ENCODE peak calls at places on chromosomes 12 and 14, in seven cellular contexts. X is endothelial cell of umbilical vein, Q is suprapubic skin, M is prostate gland, B is transverse colon, K is H1, J is HCT116. L is an unnamed sample. For H3K27me3, the result is how much of the 10 kb centered on the place peaks cover.

GRCh38 chr12:21780786-21781185 is 6.3 kb upstream of the KCNJ8 start:
- DNase-seq in X (no peak), Q (no peak), M (no peak), B (no peak), K (no peak), J (no peak), L (no peak)

GRCh38 chr12:124608451-124608870 is 41.0 kb upstream of the NCOR2 start:
- DNase-seq in X (no peak), Q (no peak), M (no peak), B (peak), K (no peak), J (no peak), L (no peak)

GRCh38 chr12:117030187-117030896 is 68.9 kb downstream of the TESC start:
- DNase-seq in X (no peak), Q (no peak), M (no peak), B (no peak), K (no peak), J (no peak), L (no peak)

GRCh38 chr12:69435644-69436043 is 34.5 kb upstream of the FRS2 start:
- DNase-seq in X (no peak), Q (no peak), M (no peak), B (no peak), K (no peak), J (no peak), L (no peak)

GRCh38 chr14:60646202-60646886 is 2.9 kb downstream of the SIX1 start:
- DNase-seq in X (no peak), Q (no peak), M (peak), B (no peak), K (peak), J (no peak), L (no peak)

GRCh38 chr12:16187684-16188083 is 89.8 kb downstream of the SLC15A5 start:
- DNase-seq in X (no peak), Q (no peak), M (no peak), B (no peak), K (no peak), J (no peak), L (no peak)

GRCh38 chr12:24705741-24706358 is 243.1 kb downstream of the BCAT1 start:
- DNase-seq in X (no peak), Q (no peak), M (no peak), B (peak), K (no peak), J (no peak), L (no peak)

GRCh38 chr12:80187660-80188090 is 88.3 kb downstream of the OTOGL start:
- DNase-seq in X (peak), Q (no peak), M (no peak), B (no peak), K (no peak), J (no peak), L (no peak)

GRCh38 chr14:48008646-48009045 is 333.2 kb upstream of the MDGA2 start:
- DNase-seq in X (no peak), Q (no peak), M (no peak), B (no peak), K (no peak), J (no peak), L (no peak)

GRCh38 chr14:53979747-53980642 is 23.4 kb upstream of the BMP4 start:
- DNase-seq in X (no peak), Q (peak), M (no peak), B (peak), K (no peak), J (no peak), L (no peak)

GRCh38 chr12:95102916-95103671 is 29.7 kb upstream of the NR2C1 start:
- DNase-seq in X (peak), Q (no peak), M (peak), B (peak), K (no peak), J (peak), L (no peak)

GRCh38 chr14:76883437-76883836 is 57.2 kb downstream of the LRRC74A start:
- DNase-seq in X (no peak), Q (no peak), M (no peak), B (no peak), K (no peak), J (no peak), L (no peak)

GRCh38 chr12:65816086-65816485 is 8.2 kb upstream of the HMGA2 start:
- DNase-seq in X (no peak), Q (no peak), M (no peak), B (no peak), K (no peak), J (no peak), L (no peak)

GRCh38 chr14:89247457-89248122 is 169.4 kb downstream of the FOXN3 start:
- DNase-seq in X (no peak), Q (no peak), M (no peak), B (no peak), K (no peak), J (no peak), L (no peak)

GRCh38 chr12:123063535-123063934 is 83.1 kb downstream of the ARL6IP4 start:
- DNase-seq in X (no peak), Q (no peak), M (no peak), B (no peak), K (peak), J (no peak), L (no peak)

GRCh38 chr12:54147186-54147585 is 41.6 kb downstream of the SMUG1 start:
- DNase-seq in X (no peak), Q (no peak), M (no peak), B (no peak), K (no peak), J (no peak), L (no peak)

GRCh38 chr12:52004042-52004648 is 2.6 kb upstream of the TAMALIN start:
- DNase-seq in X (peak), Q (no peak), M (peak), B (peak), K (peak), J (no peak), L (no peak)

GRCh38 chr12:49969027-49969426 is 3.7 kb upstream of the AQP6 start:
- DNase-seq in X (no peak), Q (no peak), M (no peak), B (no peak), K (no peak), J (no peak), L (no peak)

GRCh38 chr12:49972122-49972521 is 625 bp upstream of the AQP6 start:
- DNase-seq in X (no peak), Q (no peak), M (no peak), B (no peak), K (no peak), J (no peak), L (no peak)

GRCh38 chr12:49970030-49970429 is 2.7 kb upstream of the AQP6 start:
- DNase-seq in X (no peak), Q (no peak), M (no peak), B (no peak), K (no peak), J (no peak), L (no peak)

GRCh38 chr12:49971141-49971540 is 1.6 kb upstream of the AQP6 start:
- DNase-seq in X (no peak), Q (no peak), M (no peak), B (no peak), K (no peak), J (no peak), L (no peak)

DNA sequence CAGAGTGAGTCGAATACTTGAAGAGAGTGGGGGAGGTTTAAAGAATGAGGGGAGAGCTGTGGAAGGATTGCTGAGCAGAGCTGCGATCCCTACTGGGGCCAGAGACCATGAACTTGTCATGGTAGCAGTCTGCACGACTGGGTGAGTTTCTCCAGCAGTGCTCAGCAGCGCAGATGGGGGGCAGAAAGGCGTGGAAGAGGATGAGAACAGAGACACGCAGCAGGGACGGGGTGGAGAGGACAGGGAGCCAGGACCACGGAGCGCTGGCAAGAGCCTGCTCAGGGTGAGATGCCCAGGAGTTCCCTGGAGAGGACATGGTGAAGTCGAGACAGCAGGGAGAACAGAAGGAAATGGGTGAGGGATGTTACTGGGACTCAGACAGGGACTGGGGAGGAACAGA is 2.1 kb upstream of the AQP6 start:
- DNase-seq in X (no peak), Q (no peak), M (no peak), B (no peak), K (no peak), J (no peak), L (no peak)
- H3K27me3 ChIP-seq in X (under half), Q (under half), M (under half), B (under half), K (under half), J (under half), L (under half)

DNA sequence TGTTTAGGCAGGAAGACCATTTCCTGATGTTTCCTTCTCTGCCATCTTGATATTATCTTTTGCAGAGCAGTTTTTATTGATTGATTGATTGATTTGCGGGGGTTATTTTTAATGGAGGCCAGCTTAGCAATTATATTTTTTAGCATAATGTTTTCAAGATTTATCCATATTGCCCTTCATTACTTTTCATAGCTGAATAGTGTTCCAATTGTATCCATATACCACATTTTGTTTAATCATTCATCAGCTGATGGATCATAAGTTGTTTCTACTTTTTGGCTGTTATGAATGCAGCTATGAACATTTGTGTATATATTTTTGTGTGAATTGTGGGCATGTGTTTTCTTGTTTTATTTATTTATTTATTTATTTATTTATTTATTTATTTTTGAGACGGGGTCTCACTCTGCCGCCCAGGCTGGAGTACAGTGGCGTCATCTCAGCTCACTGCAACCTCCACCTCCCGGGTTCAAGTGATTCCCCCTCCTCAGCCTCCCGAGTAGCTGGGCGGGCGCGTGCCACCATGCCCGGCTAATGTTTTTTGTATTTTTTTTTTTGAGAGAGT is 20.9 kb upstream of the RCOR1 start:
- DNase-seq in X (no peak), Q (no peak), M (no peak), B (no peak), K (no peak), J (no peak), L (no peak)
- TF ChIP-seq POLR2AphosphoS5 in X (no peak), Q (no peak), M (no peak), B (no peak), K (no peak), J (no peak), L (no peak)

GRCh38 chr12:48002179-48002601 is 2.1 kb downstream of the COL2A1 start:
- DNase-seq in X (no peak), Q (peak), M (no peak), B (no peak), K (peak), J (no peak), L (no peak)
- H3K27me3 ChIP-seq in X (half or more), Q (half or more), M (under half), B (half or more), K (half or more), J (under half), L (under half)

GRCh38 chr14:104757681-104758392 is 4.9 kb downstream of the SIVA1 start:
- DNase-seq in X (no peak), Q (no peak), M (no peak), B (no peak), K (no peak), J (no peak), L (no peak)
- TF ChIP-seq POLR2AphosphoS5 in X (no peak), Q (no peak), M (no peak), B (no peak), K (no peak), J (no peak), L (no peak)

GRCh38 chr12:57617942-57618341 is 6.7 kb downstream of the ARHGEF25 start:
- DNase-seq in X (no peak), Q (no peak), M (no peak), B (no peak), K (no peak), J (no peak), L (no peak)
- H3K27me3 ChIP-seq in X (under half), Q (half or more), M (under half), B (half or more), K (half or more), J (under half), L (under half)